ENCODE peak calls at places on chromosome 10, in seven cellular contexts. Z is SHP77; P is non-pigmented ciliary epithelial cell; O is kidney glomerular epithelial cell; T is T-cell; F is psoas muscle; J is CD4-positive, alpha-beta memory T cell. E is an unnamed sample.

GRCh38 chr10:104580321-104580720 is 60.8 kb upstream of the SORCS3 start:
- DNase-seq in O (no peak), F (no peak), T (no peak), P (no peak), Z (no peak), J (no peak), E (no peak)

GRCh38 chr10:132110091-132110490 is 44.3 kb downstream of the JAKMIP3 start:
- DNase-seq in J (no peak), O (no peak), Z (no peak), P (no peak), T (no peak), F (no peak), E (no peak)

GRCh38 chr10:100009793-100010676 is at the start of gene DNMBP:
- DNase-seq in O (peak), Z (peak), P (no peak), F (peak), J (peak), T (peak), E (peak)

GRCh38 chr10:119750391-119751230 is 24.8 kb downstream of the INPP5F start:
- DNase-seq in T (peak), F (peak), Z (peak), P (peak), O (peak), J (peak), E (peak)

GRCh38 chr10:77578583-77579227 is 58.9 kb downstream of the KCNMA1 start:
- DNase-seq in Z (no peak), F (no peak), J (no peak), T (no peak), O (peak), P (no peak), E (peak)

GRCh38 chr10:102777696-102778530 is 34.2 kb downstream of the WBP1L start:
- DNase-seq in F (peak), J (no peak), O (no peak), P (no peak), Z (no peak), T (no peak), E (no peak)

GRCh38 chr10:127433951-127434350 is 115.2 kb upstream of the NPS start:
- DNase-seq in O (no peak), Z (no peak), F (no peak), T (no peak), J (no peak), P (no peak), E (no peak)

GRCh38 chr10:88115968-88116367 is 252.5 kb downstream of the PTEN start:
- DNase-seq in P (no peak), O (no peak), F (no peak), T (no peak), Z (no peak), J (no peak), E (no peak)

GRCh38 chr10:63107943-63108437 is 25.1 kb upstream of the NRBF2 start:
- DNase-seq in J (no peak), T (no peak), P (no peak), F (no peak), Z (no peak), O (no peak), E (no peak)

GRCh38 chr10:25616903-25617592 is 317.0 kb upstream of the MYO3A start:
- DNase-seq in Z (no peak), O (no peak), J (no peak), T (no peak), F (no peak), P (no peak), E (no peak)

GRCh38 chr10:57338823-57339558 is 928.7 kb downstream of the IPMK start:
- DNase-seq in J (no peak), Z (no peak), T (no peak), P (peak), O (peak), F (no peak), E (no peak)

GRCh38 chr10:90125966-90126600 is 424.7 kb downstream of the KIF20B start:
- DNase-seq in F (no peak), T (no peak), P (peak), O (no peak), J (no peak), Z (no peak), E (no peak)

GRCh38 chr10:53977262-53977661 is 823.8 kb downstream of the PCDH15 start:
- DNase-seq in J (no peak), Z (no peak), P (no peak), F (no peak), T (no peak), O (no peak), E (no peak)

GRCh38 chr10:323651-324293 is 188.5 kb downstream of the ZMYND11 start:
- DNase-seq in Z (no peak), J (peak), T (peak), P (peak), O (peak), F (peak), E (peak)

GRCh38 chr10:121818599-121818998 is 109.2 kb downstream of the ATE1 start:
- DNase-seq in P (no peak), Z (no peak), F (no peak), T (no peak), O (no peak), J (no peak), E (no peak)

E was measured in gastrocnemius medialis.